ENCODE peak calls at places on chromosomes 5 and 9, in nine cellular contexts. F is T-helper 2 cell; T is NCI-H1092; G is NCI-H524; Y is neural crest cell; V is cardiac muscle cell; P is stimulated activated CD4-positive, alpha-beta T cell treated with anti-CD3 and anti-CD28 coated beads, Interleukin-2, amount 100 ng/mL, for 48 hours; K is activated naive CD8-positive, alpha-beta T cell treated with anti-CD3 and anti-CD28 coated beads, Interleukin-2, amount 10 ng/mL, durations not matched to agents 7 days and 5 days; I is GDM1. H is an unnamed sample.

GRCh38 chr5:150001660-150002493 is 1.3 kb downstream of the HMGXB3 start:
- DNase-seq in V (peak; percentile 83), K (peak; percentile 54), T (peak; percentile 1), Y (peak; percentile 31), P (peak; percentile 46), F (peak; percentile 41), G (peak; percentile 61), I (peak; percentile 71), H (no peak)

GRCh38 chr9:99824378-99825157 is 2.9 kb downstream of the NR4A3 start:
- DNase-seq in K (peak; percentile 84), Y (peak; percentile 59), I (peak; percentile 45), V (peak; percentile 52), F (peak; percentile 48), T (no peak), G (peak; percentile 75), P (peak; percentile 74), H (no peak)

GRCh38 chr5:1725641-1726468 is 73.8 kb downstream of the MRPL36 start:
- DNase-seq in G (no peak), T (no peak), P (no peak), F (no peak), V (peak; percentile 8), Y (no peak), K (peak; percentile 25), I (no peak), H (no peak)

GRCh38 chr5:5523066-5523505 is 100.6 kb downstream of the ICE1 start:
- DNase-seq in G (no peak), P (no peak), T (no peak), K (no peak), I (no peak), Y (no peak), V (no peak), F (no peak), H (no peak)

GRCh38 chr9:98256632-98257218 is 1.3 kb upstream of the TBC1D2 start:
- DNase-seq in P (peak; percentile 9), Y (no peak), V (no peak), K (no peak), G (peak; percentile 61), I (no peak), T (no peak), F (no peak), H (no peak)

GRCh38 chr5:96582343-96582742 is 79.8 kb upstream of the CAST start:
- DNase-seq in V (no peak), K (no peak), Y (no peak), G (peak; percentile 75), I (no peak), F (no peak), T (peak; percentile 87), P (no peak), H (no peak)

GRCh38 chr5:105639068-105639467 is 2031.7 kb downstream of the EFNA5 start:
- DNase-seq in P (no peak), K (no peak), I (no peak), Y (no peak), G (peak; percentile 74), V (no peak), F (no peak), T (no peak), H (no peak)

GRCh38 chr9:95606951-95607350 is 90.2 kb upstream of the PTCH1 start:
- DNase-seq in P (no peak), V (no peak), K (no peak), F (no peak), T (no peak), G (no peak), Y (no peak), I (no peak), H (no peak)

GRCh38 chr9:82466616-82467251 is 478.2 kb downstream of the SPATA31D1 start:
- DNase-seq in I (no peak), Y (peak; percentile 25), P (no peak), K (no peak), T (no peak), F (no peak), V (peak; percentile 21), G (peak; percentile 56), H (no peak)

GRCh38 chr5:91061946-91062586 is 321.1 kb downstream of the ARRDC3 start:
- DNase-seq in I (no peak), T (no peak), V (no peak), G (no peak), F (no peak), K (no peak), P (no peak), Y (no peak), H (no peak)

GRCh38 chr9:93679536-93680444 is 103.4 kb downstream of the PHF2 start:
- DNase-seq in F (no peak), I (no peak), K (no peak), V (no peak), P (no peak), G (no peak), T (no peak), Y (peak; percentile 1), H (no peak)

GRCh38 chr5:170283296-170283695 is 14.3 kb downstream of the LCP2 start:
- DNase-seq in P (no peak), T (no peak), G (no peak), K (no peak), F (no peak), Y (no peak), I (no peak), V (no peak), H (no peak)

GRCh38 chr5:107724642-107725041 is 53.9 kb upstream of the EFNA5 start:
- DNase-seq in I (no peak), G (no peak), T (no peak), F (no peak), Y (no peak), V (no peak), P (no peak), K (no peak), H (no peak)

GRCh38 chr9:78235771-78236510 is at the start of gene CEP78:
- DNase-seq in G (peak; percentile 73), T (peak; percentile 94), F (peak; percentile 83), I (peak; percentile 94), V (peak; percentile 96), P (peak; percentile 85), K (peak; percentile 88), Y (peak; percentile 87), H (peak; percentile 46)

GRCh38 chr9:116792271-116792670 is 105.2 kb downstream of the TRIM32 start:
- DNase-seq in I (no peak), P (no peak), Y (no peak), G (peak; percentile 86), T (no peak), K (no peak), V (no peak), F (no peak), H (no peak)

GRCh38 chr5:142281012-142281374 is 43.8 kb downstream of the SPRY4 start:
- DNase-seq in T (no peak), F (no peak), P (no peak), I (no peak), G (no peak), K (no peak), Y (no peak), V (no peak), H (no peak)

GRCh38 chr9:89368550-89368949 is 50.2 kb downstream of the SECISBP2 start:
- DNase-seq in G (no peak), V (no peak), T (no peak), P (no peak), K (no peak), I (no peak), Y (no peak), F (no peak), H (no peak)

GRCh38 chr9:136544549-136545064 is 1.2 kb downstream of the NOTCH1 start:
- DNase-seq in G (peak; percentile 62), Y (no peak), T (no peak), K (peak; percentile 74), I (no peak), F (peak; percentile 31), V (peak; percentile 29), P (peak; percentile 51), H (no peak)

GRCh38 chr5:123538670-123539459 is 26.9 kb downstream of the CSNK1G3 start:
- DNase-seq in G (no peak), T (no peak), V (peak; percentile 14), I (no peak), F (no peak), Y (no peak), K (no peak), P (no peak), H (no peak)

GRCh38 chr9:105405514-105406131 is 42.2 kb upstream of the FSD1L start:
- DNase-seq in G (peak; percentile 100), P (peak; percentile 31), V (no peak), I (peak; percentile 81), F (peak; percentile 17), Y (no peak), T (no peak), K (peak; percentile 58), H (peak; percentile 83)

GRCh38 chr9:35956646-35957045 is 1.3 kb downstream of the OR2S2 start:
- DNase-seq in V (no peak), Y (no peak), F (no peak), I (no peak), K (no peak), G (no peak), T (no peak), P (no peak), H (no peak)

GRCh38 chr9:106869458-106869857 is 6.5 kb downstream of the ZNF462 start:
- DNase-seq in V (peak; percentile 81), K (no peak), T (no peak), I (no peak), Y (no peak), G (no peak), P (no peak), F (no peak), H (no peak)

GRCh38 chr5:119356384-119357188 is 767 bp downstream of the TNFAIP8 start:
- DNase-seq in V (peak; percentile 33), F (no peak), P (no peak), G (no peak), Y (no peak), K (no peak), T (no peak), I (no peak), H (no peak)

GRCh38 chr9:108786322-108786721 is 69.5 kb downstream of the ACTL7B start:
- DNase-seq in V (no peak), Y (no peak), I (no peak), T (no peak), G (no peak), K (no peak), F (no peak), P (no peak), H (no peak)

GRCh38 chr5:164235176-164235914 is 729.9 kb downstream of the MAT2B start:
- DNase-seq in V (peak; percentile 93), F (no peak), Y (no peak), G (peak; percentile 48), P (no peak), I (no peak), T (no peak), K (no peak), H (no peak)

GRCh38 chr9:114958021-114958846 is 27.8 kb upstream of the TNFSF8 start:
- DNase-seq in T (no peak), I (peak; percentile 88), P (peak; percentile 34), V (peak; percentile 46), Y (no peak), K (peak; percentile 54), G (no peak), F (peak; percentile 40), H (no peak)

GRCh38 chr5:66929995-66930394 is 266.6 kb downstream of the CD180 start:
- DNase-seq in Y (no peak), F (no peak), P (no peak), V (no peak), T (no peak), G (no peak), I (no peak), K (no peak), H (no peak)

GRCh38 chr5:140677947-140678346 is 4.6 kb upstream of the DND1 start:
- DNase-seq in T (no peak), Y (no peak), V (no peak), G (no peak), I (no peak), K (no peak), P (no peak), F (no peak), H (no peak)

GRCh38 chr5:139776856-139777255 is 18.8 kb upstream of the PSD2 start:
- DNase-seq in F (no peak), V (no peak), G (peak; percentile 94), K (no peak), P (no peak), I (no peak), Y (no peak), T (no peak), H (no peak)

GRCh38 chr5:33737697-33738096 is 154.1 kb downstream of the ADAMTS12 start:
- DNase-seq in T (no peak), F (no peak), P (no peak), V (no peak), I (no peak), Y (no peak), G (no peak), K (no peak), H (no peak)

GRCh38 chr9:90607701-90608122 is 34.9 kb downstream of the DIRAS2 start:
- DNase-seq in K (no peak), I (no peak), T (no peak), V (no peak), G (no peak), F (no peak), Y (no peak), P (no peak), H (no peak)